ENCODE peak calls at places on chromosomes 2 and 18, in five cellular contexts. I, Z, U, L and S are unnamed samples.

GRCh38 chr2:218033590-218034496 is 31.0 kb upstream of the TNS1 start:
- DNase-seq in L (no peak), I (no peak), Z (no peak), U (no peak), S (peak)

GRCh38 chr18:48988508-48989303 is 37.9 kb upstream of the SMAD7 start:
- DNase-seq in U (no peak), I (no peak), L (no peak), Z (no peak), S (no peak)

GRCh38 chr18:22191986-22192385 is 22.6 kb downstream of the GATA6 start:
- DNase-seq in L (no peak), Z (no peak), I (no peak), U (no peak), S (no peak)

GRCh38 chr2:204984421-204984925 is 439.2 kb downstream of the PARD3B start:
- DNase-seq in L (peak), U (no peak), I (no peak), Z (no peak), S (no peak)

GRCh38 chr2:202034249-202035088 is 814 bp downstream of the FZD7 start:
- DNase-seq in I (no peak), L (peak), Z (peak), U (no peak), S (no peak)

GRCh38 chr2:108271691-108272253 is 16.9 kb upstream of the SULT1C2 start:
- DNase-seq in Z (no peak), I (no peak), L (peak), U (no peak), S (no peak)

GRCh38 chr2:104289646-104290565 is 564.0 kb upstream of the POU3F3 start:
- DNase-seq in L (no peak), Z (no peak), I (no peak), U (no peak), S (no peak)

GRCh38 chr2:191885650-191886049 is 38.8 kb upstream of the CAVIN2 start:
- DNase-seq in Z (no peak), U (no peak), I (no peak), L (no peak), S (no peak)

GRCh38 chr2:147636238-147636887 is 208.5 kb upstream of the ACVR2A start:
- DNase-seq in L (peak), I (no peak), U (no peak), Z (no peak), S (no peak)

GRCh38 chr2:6186332-6187100 is 494.3 kb downstream of the SOX11 start:
- DNase-seq in L (no peak), U (no peak), I (no peak), Z (no peak), S (no peak)

GRCh38 chr2:32716598-32716997 is 88.7 kb downstream of the TTC27 start:
- DNase-seq in L (no peak), Z (no peak), I (no peak), U (no peak), S (no peak)

GRCh38 chr2:9941196-9941995 is 10.1 kb upstream of the GRHL1 start:
- DNase-seq in L (peak), U (no peak), Z (no peak), I (no peak), S (no peak)

GRCh38 chr2:109201465-109202420 is 72.7 kb downstream of the SH3RF3 start:
- DNase-seq in I (no peak), L (no peak), U (no peak), Z (no peak), S (peak)

GRCh38 chr2:168910330-168910729 is 9.2 kb downstream of the G6PC2 start:
- DNase-seq in Z (no peak), U (no peak), I (no peak), L (no peak), S (no peak)

GRCh38 chr2:47034973-47035609 is 119.5 kb upstream of the MCFD2 start:
- DNase-seq in L (no peak), I (peak), U (no peak), Z (peak), S (peak)

GRCh38 chr2:110800611-110801402 is 68.4 kb downstream of the ACOXL start:
- DNase-seq in Z (no peak), U (no peak), I (no peak), L (no peak), S (peak)

GRCh38 chr18:33540392-33540791 is 37.6 kb upstream of the ASXL3 start:
- DNase-seq in I (no peak), Z (no peak), L (no peak), U (no peak), S (no peak)

GRCh38 chr18:12946549-12947354 is 1.1 kb upstream of the SEH1L start:
- DNase-seq in L (peak), I (no peak), Z (no peak), U (no peak), S (peak)

GRCh38 chr2:216485237-216485636 is 13.4 kb upstream of the RPL37A start:
- DNase-seq in L (no peak), U (no peak), I (no peak), Z (no peak), S (no peak)

GRCh38 chr2:38013158-38013752 is 62.7 kb downstream of the CYP1B1 start:
- DNase-seq in I (no peak), Z (no peak), U (no peak), L (peak), S (no peak)

GRCh38 chr2:78417355-78417754 is 608.1 kb upstream of the REG3G start:
- DNase-seq in U (no peak), I (no peak), L (no peak), Z (no peak), S (no peak)

GRCh38 chr2:31265234-31265633 is 31.3 kb downstream of the EHD3 start:
- DNase-seq in U (no peak), I (no peak), Z (no peak), L (no peak), S (no peak)

GRCh38 chr2:65639156-65639876 is 206.9 kb upstream of the SPRED2 start:
- DNase-seq in U (no peak), Z (no peak), I (no peak), L (peak), S (no peak)

GRCh38 chr2:109525836-109526235 is 87.9 kb downstream of the SEPTIN10 start:
- DNase-seq in U (no peak), Z (peak), L (no peak), I (no peak), S (no peak)

GRCh38 chr18:27847412-27847811 is 329.5 kb downstream of the CDH2 start:
- DNase-seq in I (no peak), L (no peak), Z (no peak), U (no peak), S (no peak)

GRCh38 chr2:165969227-165969626 is 15.7 kb upstream of the TTC21B start:
- DNase-seq in Z (no peak), I (no peak), U (no peak), L (no peak), S (no peak)

GRCh38 chr18:8990276-8991031 is 112.0 kb upstream of the NDUFV2 start:
- DNase-seq in U (no peak), I (no peak), Z (no peak), L (peak), S (no peak)

GRCh38 chr18:47794725-47795447 is 135.6 kb downstream of the SMAD2 start:
- DNase-seq in Z (no peak), I (no peak), L (no peak), U (no peak), S (peak)

GRCh38 chr18:13474907-13475306 is 251.5 kb downstream of the FAM210A start:
- DNase-seq in I (no peak), Z (no peak), L (no peak), U (no peak), S (no peak)

GRCh38 chr2:158291544-158292175 is 164.9 kb downstream of the CCDC148 start:
- DNase-seq in I (no peak), U (no peak), Z (no peak), L (peak), S (no peak)

GRCh38 chr2:40227200-40227599 is 224.7 kb downstream of the SLC8A1 start:
- DNase-seq in L (peak), U (no peak), Z (no peak), I (no peak), S (no peak)

GRCh38 chr2:215895330-215895729 is 118.0 kb downstream of the MREG start:
- DNase-seq in I (no peak), U (no peak), L (no peak), Z (no peak), S (no peak)

GRCh38 chr2:6930913-6931312 is 13.7 kb downstream of the RNF144A start:
- DNase-seq in L (no peak), I (no peak), U (no peak), Z (no peak), S (no peak)